ENCODE peak calls at places on chromosomes 4 and X, in six cellular contexts. One of them, this sample, is unnamed.

GRCh38 chr4:41889328-41889727 is 45.9 kb upstream of the TMEM33 start:
- DNase-seq in K562: no peak
- DNase-seq in A549: no peak
- DNase-seq in HepG2: no peak
- DNase-seq in HCT116: no peak
- DNase-seq in GM12878: no peak
- DNase-seq in this sample: no peak

GRCh38 chr4:14236359-14236758 is 608.8 kb upstream of the BOD1L1 start:
- DNase-seq in GM12878: no peak
- DNase-seq in HepG2: no peak
- DNase-seq in HCT116: no peak
- DNase-seq in A549: no peak
- DNase-seq in K562: no peak
- DNase-seq in this sample: no peak

GRCh38 chrX:116318672-116319071 is 117.7 kb upstream of the SLC6A14 start:
- DNase-seq in K562: no peak
- DNase-seq in HepG2: no peak
- DNase-seq in GM12878: no peak
- DNase-seq in HCT116: no peak
- DNase-seq in A549: peak; percentile 57
- DNase-seq in this sample: no peak

GRCh38 chr4:126106658-126107057 is 791.9 kb downstream of the FAT4 start:
- DNase-seq in HepG2: peak; percentile 16
- DNase-seq in GM12878: no peak
- DNase-seq in HCT116: peak; percentile 4
- DNase-seq in A549: peak; percentile 9
- DNase-seq in K562: peak; percentile 7
- DNase-seq in this sample: peak; percentile 23

GRCh38 chrX:63349307-63349706 is 1.8 kb downstream of the SPIN4 start:
- DNase-seq in GM12878: no peak
- DNase-seq in K562: peak; percentile 9
- DNase-seq in HCT116: no peak
- DNase-seq in A549: no peak
- DNase-seq in HepG2: no peak
- DNase-seq in this sample: peak; percentile 51

GRCh38 chr4:121551881-121552280 is 144.9 kb downstream of the ANXA5 start:
- DNase-seq in K562: no peak
- DNase-seq in GM12878: no peak
- DNase-seq in A549: no peak
- DNase-seq in HepG2: peak; percentile 14
- DNase-seq in HCT116: no peak
- DNase-seq in this sample: no peak

GRCh38 chr4:41763741-41764140 is 15.2 kb upstream of the PHOX2B start:
- DNase-seq in GM12878: no peak
- DNase-seq in A549: no peak
- DNase-seq in HepG2: no peak
- DNase-seq in HCT116: no peak
- DNase-seq in K562: no peak
- DNase-seq in this sample: no peak

GRCh38 chr4:95506264-95506663 is 42.5 kb downstream of the UNC5C start:
- DNase-seq in HepG2: no peak
- DNase-seq in HCT116: peak; percentile 57
- DNase-seq in K562: no peak
- DNase-seq in A549: no peak
- DNase-seq in GM12878: no peak
- DNase-seq in this sample: no peak

GRCh38 chrX:105471597-105471996 is 251.1 kb upstream of the TEX13A start:
- DNase-seq in GM12878: no peak
- DNase-seq in HepG2: no peak
- DNase-seq in K562: no peak
- DNase-seq in A549: no peak
- DNase-seq in HCT116: no peak
- DNase-seq in this sample: no peak

GRCh38 chr4:75144475-75144874 is 211.6 kb downstream of the PARM1 start:
- DNase-seq in HCT116: no peak
- DNase-seq in GM12878: no peak
- DNase-seq in HepG2: no peak
- DNase-seq in A549: no peak
- DNase-seq in K562: no peak
- DNase-seq in this sample: no peak

GRCh38 chr4:98166025-98166730 is 22.9 kb upstream of the STPG2 start:
- DNase-seq in K562: no peak
- DNase-seq in HCT116: peak; percentile 41
- DNase-seq in HepG2: no peak
- DNase-seq in GM12878: no peak
- DNase-seq in A549: peak; percentile 45
- DNase-seq in this sample: no peak

GRCh38 chrX:50082741-50083140 is 118.1 kb downstream of the AKAP4 start:
- DNase-seq in HCT116: no peak
- DNase-seq in HepG2: no peak
- DNase-seq in A549: no peak
- DNase-seq in K562: no peak
- DNase-seq in GM12878: no peak
- DNase-seq in this sample: no peak

GRCh38 chr4:176790398-176790797 is 2.3 kb downstream of the VEGFC start:
- DNase-seq in HCT116: no peak
- DNase-seq in A549: no peak
- DNase-seq in K562: no peak
- DNase-seq in GM12878: no peak
- DNase-seq in HepG2: no peak
- DNase-seq in this sample: no peak

GRCh38 chr4:121070274-121070673 is 2.1 kb downstream of the NDNF start:
- DNase-seq in GM12878: no peak
- DNase-seq in HCT116: no peak
- DNase-seq in HepG2: no peak
- DNase-seq in K562: no peak
- DNase-seq in A549: no peak
- DNase-seq in this sample: no peak

GRCh38 chrX:124263743-124264142 is 68.7 kb upstream of the TEX13D start:
- DNase-seq in K562: no peak
- DNase-seq in HepG2: no peak
- DNase-seq in GM12878: no peak
- DNase-seq in HCT116: no peak
- DNase-seq in A549: no peak
- DNase-seq in this sample: peak; percentile 72

GRCh38 chr4:39655866-39656265 is 17.2 kb upstream of the SMIM14 start:
- DNase-seq in HepG2: peak; percentile 17
- DNase-seq in GM12878: no peak
- DNase-seq in K562: no peak
- DNase-seq in A549: peak; percentile 11
- DNase-seq in HCT116: no peak
- DNase-seq in this sample: no peak

GRCh38 chr4:123350191-123350544 is 46.4 kb upstream of the SPRY1 start:
- DNase-seq in GM12878: no peak
- DNase-seq in A549: peak; percentile 44
- DNase-seq in HepG2: peak; percentile 81
- DNase-seq in K562: peak; percentile 75
- DNase-seq in HCT116: peak; percentile 16
- DNase-seq in this sample: peak; percentile 56

GRCh38 chrX:35380808-35381700 is 417.1 kb upstream of the MAGEB16 start:
- DNase-seq in GM12878: peak; percentile 23
- DNase-seq in A549: peak; percentile 36
- DNase-seq in K562: no peak
- DNase-seq in HCT116: no peak
- DNase-seq in HepG2: peak; percentile 0
- DNase-seq in this sample: peak; percentile 22

GRCh38 chrX:21930986-21931385 is 9.5 kb upstream of the SMS start:
- DNase-seq in HepG2: no peak
- DNase-seq in K562: no peak
- DNase-seq in A549: no peak
- DNase-seq in HCT116: no peak
- DNase-seq in GM12878: no peak
- DNase-seq in this sample: no peak

GRCh38 chr4:722181-722725 is 16.6 kb downstream of the PCGF3 start:
- DNase-seq in A549: no peak
- DNase-seq in HCT116: no peak
- DNase-seq in HepG2: no peak
- DNase-seq in K562: no peak
- DNase-seq in GM12878: no peak
- DNase-seq in this sample: no peak

GRCh38 chr4:95585016-95585695 is 36.4 kb upstream of the UNC5C start:
- DNase-seq in HepG2: no peak
- DNase-seq in GM12878: no peak
- DNase-seq in HCT116: peak; percentile 39
- DNase-seq in A549: no peak
- DNase-seq in K562: no peak
- DNase-seq in this sample: no peak

GRCh38 chr4:71417150-71417549 is 78.3 kb downstream of the SLC4A4 start:
- DNase-seq in K562: no peak
- DNase-seq in HCT116: no peak
- DNase-seq in GM12878: no peak
- DNase-seq in HepG2: no peak
- DNase-seq in A549: no peak
- DNase-seq in this sample: no peak

GRCh38 chrX:1464282-1465131 is 11.8 kb upstream of the ASMTL start:
- DNase-seq in K562: no peak
- DNase-seq in A549: no peak
- DNase-seq in HCT116: no peak
- DNase-seq in GM12878: no peak
- DNase-seq in HepG2: no peak
- DNase-seq in this sample: no peak

GRCh38 chrX:6813836-6814370 is 279.0 kb upstream of the VCX3A start:
- DNase-seq in K562: no peak
- DNase-seq in A549: no peak
- DNase-seq in GM12878: no peak
- DNase-seq in HepG2: no peak
- DNase-seq in HCT116: no peak
- DNase-seq in this sample: peak; percentile 4

GRCh38 chr4:122635205-122635604 is 14.3 kb upstream of the IL21 start:
- DNase-seq in K562: no peak
- DNase-seq in HCT116: no peak
- DNase-seq in GM12878: peak; percentile 54
- DNase-seq in HepG2: no peak
- DNase-seq in A549: no peak
- DNase-seq in this sample: no peak

GRCh38 chrX:103554687-103555417 is 30.5 kb upstream of the TCEAL4 start:
- DNase-seq in A549: no peak
- DNase-seq in HepG2: no peak
- DNase-seq in HCT116: no peak
- DNase-seq in GM12878: no peak
- DNase-seq in K562: peak; percentile 54
- DNase-seq in this sample: peak; percentile 0

GRCh38 chrX:30888526-30889146 is 418 bp downstream of the TAB3 start:
- DNase-seq in HepG2: no peak
- DNase-seq in A549: no peak
- DNase-seq in HCT116: no peak
- DNase-seq in K562: peak; percentile 40
- DNase-seq in GM12878: no peak
- DNase-seq in this sample: no peak

GRCh38 chr4:1035510-1035909 is 24.1 kb downstream of the FGFRL1 start:
- DNase-seq in A549: no peak
- DNase-seq in HepG2: peak; percentile 67
- DNase-seq in GM12878: no peak
- DNase-seq in K562: no peak
- DNase-seq in HCT116: no peak
- DNase-seq in this sample: no peak

GRCh38 chrX:100830547-100830946 is 10.4 kb downstream of the CSTF2 start:
- DNase-seq in A549: no peak
- DNase-seq in HCT116: no peak
- DNase-seq in GM12878: peak; percentile 9
- DNase-seq in K562: no peak
- DNase-seq in HepG2: no peak
- DNase-seq in this sample: no peak

GRCh38 chrX:13646154-13646549 is 6.8 kb upstream of the TCEANC start:
- DNase-seq in HepG2: peak; percentile 30
- DNase-seq in HCT116: peak; percentile 24
- DNase-seq in GM12878: no peak
- DNase-seq in K562: peak; percentile 37
- DNase-seq in A549: peak; percentile 69
- DNase-seq in this sample: peak; percentile 53

GRCh38 chr4:110275871-110276270 is 77.5 kb upstream of the ELOVL6 start:
- DNase-seq in HepG2: no peak
- DNase-seq in GM12878: no peak
- DNase-seq in HCT116: no peak
- DNase-seq in A549: no peak
- DNase-seq in K562: no peak
- DNase-seq in this sample: no peak

GRCh38 chr4:108094923-108095482 is 73.7 kb downstream of the LEF1 start:
- DNase-seq in HCT116: no peak
- DNase-seq in K562: peak; percentile 34
- DNase-seq in GM12878: no peak
- DNase-seq in A549: no peak
- DNase-seq in HepG2: no peak
- DNase-seq in this sample: no peak
- H3K4me3 ChIP-seq in HCT116: no peak overlapping the region
- H3K4me3 ChIP-seq in K562: no peak overlapping the region
- H3K4me3 ChIP-seq in GM12878: no peak overlapping the region
- H3K4me3 ChIP-seq in A549: no peak overlapping the region
- H3K4me3 ChIP-seq in HepG2: no peak overlapping the region
- H3K4me3 ChIP-seq in this sample: no peak overlapping the region

GRCh38 chr4:82044141-82044993 is 329.4 kb downstream of the HNRNPD start:
- DNase-seq in A549: peak; percentile 18
- DNase-seq in GM12878: no peak
- DNase-seq in HepG2: no peak
- DNase-seq in HCT116: no peak
- DNase-seq in K562: no peak
- DNase-seq in this sample: peak; percentile 72

GRCh38 chr4:82045267-82045666 is 328.5 kb downstream of the HNRNPD start:
- DNase-seq in A549: no peak
- DNase-seq in GM12878: no peak
- DNase-seq in K562: no peak
- DNase-seq in HCT116: no peak
- DNase-seq in HepG2: no peak
- DNase-seq in this sample: no peak

GRCh38 chr4:82043809-82044137 is 330.0 kb downstream of the HNRNPD start:
- DNase-seq in HCT116: no peak
- DNase-seq in A549: no peak
- DNase-seq in HepG2: no peak
- DNase-seq in GM12878: no peak
- DNase-seq in K562: no peak
- DNase-seq in this sample: no peak

GRCh38 chr4:82042042-82042441 is 331.7 kb downstream of the HNRNPD start:
- DNase-seq in HCT116: no peak
- DNase-seq in HepG2: no peak
- DNase-seq in GM12878: no peak
- DNase-seq in K562: no peak
- DNase-seq in A549: no peak
- DNase-seq in this sample: no peak

GRCh38 chr4:82043081-82043808 is 330.5 kb downstream of the HNRNPD start:
- DNase-seq in HepG2: peak; percentile 81
- DNase-seq in A549: no peak
- DNase-seq in GM12878: no peak
- DNase-seq in K562: peak; percentile 9
- DNase-seq in HCT116: no peak
- DNase-seq in this sample: peak; percentile 2
- TF ChIP-seq MAX in HepG2: no peak
- TF ChIP-seq MAX in A549: no peak
- TF ChIP-seq MAX in GM12878: no peak
- TF ChIP-seq MAX in K562: no peak
- TF ChIP-seq MAX in HCT116: no peak
- TF ChIP-seq MAX in this sample: no peak

GRCh38 chr4:19486400-19486799 is 765.3 kb upstream of the SLIT2 start:
- DNase-seq in K562: no peak
- DNase-seq in HCT116: no peak
- DNase-seq in A549: no peak
- DNase-seq in GM12878: no peak
- DNase-seq in HepG2: no peak
- DNase-seq in this sample: peak; percentile 14
- TF ChIP-seq CTCF in K562: no peak
- TF ChIP-seq CTCF in HCT116: peak; percentile 19
- TF ChIP-seq CTCF in A549: no peak
- TF ChIP-seq CTCF in GM12878: no peak
- TF ChIP-seq CTCF in HepG2: no peak
- TF ChIP-seq CTCF in this sample: peak; percentile 3

GRCh38 chrX:64395568-64395929 is 297 bp upstream of the MTMR8 start:
- DNase-seq in HCT116: no peak
- DNase-seq in HepG2: no peak
- DNase-seq in GM12878: no peak
- DNase-seq in A549: no peak
- DNase-seq in K562: no peak
- DNase-seq in this sample: no peak
- H3K4me3 ChIP-seq in HCT116: peak overlapping the region; percentile 54
- H3K4me3 ChIP-seq in HepG2: no peak overlapping the region
- H3K4me3 ChIP-seq in GM12878: peak overlapping the region; percentile 67
- H3K4me3 ChIP-seq in A549: peak overlapping the region; percentile 72
- H3K4me3 ChIP-seq in K562: peak overlapping the region; percentile 47
- H3K4me3 ChIP-seq in this sample: peak overlapping the region; percentile 76

This sample was measured in NB4.